ENCODE peak calls at places on chromosomes 1 and 21, in eight cellular contexts. One of them, this sample, is unnamed.
A peak's percentile ranks its signal among the peaks of the same experiment; 100 is the strongest.

GRCh38 chr1:87783315-87783714 is 454.6 kb downstream of the LMO4 start:
- DNase-seq in T-helper 2 cell: no peak
- DNase-seq in T-helper 1 cell: no peak
- DNase-seq in activated CD4-positive, alpha-beta T cell treated with anti-CD3 and anti-CD28 coated beads, Interleukin-2, amount 10 ng/mL, durations not matched to agents 7 days and 5 days: no peak
- DNase-seq in M059J: no peak
- DNase-seq in amygdala: no peak
- DNase-seq in kidney: no peak
- DNase-seq in iPS-NIHi11: no peak
- DNase-seq in this sample: no peak

GRCh38 chr1:211928993-211929637 is 98.6 kb upstream of the LPGAT1 start:
- DNase-seq in T-helper 1 cell: no peak
- DNase-seq in M059J: peak; percentile 61
- DNase-seq in iPS-NIHi11: no peak
- DNase-seq in T-helper 2 cell: no peak
- DNase-seq in activated CD4-positive, alpha-beta T cell treated with anti-CD3 and anti-CD28 coated beads, Interleukin-2, amount 10 ng/mL, durations not matched to agents 7 days and 5 days: no peak
- DNase-seq in kidney: no peak
- DNase-seq in amygdala: no peak
- DNase-seq in this sample: no peak

GRCh38 chr1:62271932-62272728 is 47.1 kb downstream of the KANK4 start:
- DNase-seq in T-helper 1 cell: peak; percentile 92
- DNase-seq in M059J: no peak
- DNase-seq in activated CD4-positive, alpha-beta T cell treated with anti-CD3 and anti-CD28 coated beads, Interleukin-2, amount 10 ng/mL, durations not matched to agents 7 days and 5 days: peak; percentile 77
- DNase-seq in T-helper 2 cell: no peak
- DNase-seq in iPS-NIHi11: peak; percentile 46
- DNase-seq in amygdala: no peak
- DNase-seq in kidney: no peak
- DNase-seq in this sample: no peak

GRCh38 chr1:15128520-15129313 is 24.8 kb upstream of the TMEM51 start:
- DNase-seq in activated CD4-positive, alpha-beta T cell treated with anti-CD3 and anti-CD28 coated beads, Interleukin-2, amount 10 ng/mL, durations not matched to agents 7 days and 5 days: peak; percentile 72
- DNase-seq in amygdala: no peak
- DNase-seq in kidney: peak; percentile 75
- DNase-seq in T-helper 2 cell: peak; percentile 40
- DNase-seq in M059J: peak; percentile 66
- DNase-seq in iPS-NIHi11: peak; percentile 92
- DNase-seq in T-helper 1 cell: peak; percentile 62
- DNase-seq in this sample: peak; percentile 45

GRCh38 chr21:43985690-43986251 is 26.3 kb upstream of the TRAPPC10 start:
- DNase-seq in T-helper 1 cell: no peak
- DNase-seq in activated CD4-positive, alpha-beta T cell treated with anti-CD3 and anti-CD28 coated beads, Interleukin-2, amount 10 ng/mL, durations not matched to agents 7 days and 5 days: no peak
- DNase-seq in amygdala: no peak
- DNase-seq in kidney: peak; percentile 59
- DNase-seq in M059J: no peak
- DNase-seq in iPS-NIHi11: peak; percentile 75
- DNase-seq in T-helper 2 cell: no peak
- DNase-seq in this sample: no peak

GRCh38 chr1:241817331-241817792 is 30.6 kb upstream of the EXO1 start:
- DNase-seq in M059J: peak; percentile 87
- DNase-seq in activated CD4-positive, alpha-beta T cell treated with anti-CD3 and anti-CD28 coated beads, Interleukin-2, amount 10 ng/mL, durations not matched to agents 7 days and 5 days: no peak
- DNase-seq in iPS-NIHi11: no peak
- DNase-seq in T-helper 1 cell: no peak
- DNase-seq in kidney: no peak
- DNase-seq in T-helper 2 cell: no peak
- DNase-seq in amygdala: no peak
- DNase-seq in this sample: peak; percentile 24

GRCh38 chr1:193402032-193402431 is 215.6 kb upstream of the B3GALT2 start:
- DNase-seq in T-helper 1 cell: no peak
- DNase-seq in M059J: no peak
- DNase-seq in activated CD4-positive, alpha-beta T cell treated with anti-CD3 and anti-CD28 coated beads, Interleukin-2, amount 10 ng/mL, durations not matched to agents 7 days and 5 days: no peak
- DNase-seq in amygdala: no peak
- DNase-seq in iPS-NIHi11: no peak
- DNase-seq in kidney: no peak
- DNase-seq in T-helper 2 cell: no peak
- DNase-seq in this sample: no peak

GRCh38 chr1:153598309-153599172 is 14.4 kb downstream of the S100A16 start:
- DNase-seq in T-helper 2 cell: no peak
- DNase-seq in iPS-NIHi11: peak; percentile 79
- DNase-seq in amygdala: no peak
- DNase-seq in kidney: peak; percentile 56
- DNase-seq in activated CD4-positive, alpha-beta T cell treated with anti-CD3 and anti-CD28 coated beads, Interleukin-2, amount 10 ng/mL, durations not matched to agents 7 days and 5 days: peak; percentile 33
- DNase-seq in M059J: peak; percentile 77
- DNase-seq in T-helper 1 cell: peak; percentile 45
- DNase-seq in this sample: peak; percentile 99

GRCh38 chr1:236168716-236169429 is 26.5 kb downstream of the GPR137B start:
- DNase-seq in T-helper 1 cell: peak; percentile 23
- DNase-seq in T-helper 2 cell: no peak
- DNase-seq in amygdala: no peak
- DNase-seq in kidney: peak; percentile 88
- DNase-seq in M059J: peak; percentile 62
- DNase-seq in activated CD4-positive, alpha-beta T cell treated with anti-CD3 and anti-CD28 coated beads, Interleukin-2, amount 10 ng/mL, durations not matched to agents 7 days and 5 days: no peak
- DNase-seq in iPS-NIHi11: peak; percentile 51
- DNase-seq in this sample: peak; percentile 41

GRCh38 chr1:23525558-23526174 is 5.4 kb downstream of the E2F2 start:
- DNase-seq in kidney: no peak
- DNase-seq in T-helper 1 cell: peak; percentile 58
- DNase-seq in activated CD4-positive, alpha-beta T cell treated with anti-CD3 and anti-CD28 coated beads, Interleukin-2, amount 10 ng/mL, durations not matched to agents 7 days and 5 days: peak; percentile 45
- DNase-seq in M059J: no peak
- DNase-seq in iPS-NIHi11: no peak
- DNase-seq in amygdala: no peak
- DNase-seq in T-helper 2 cell: no peak
- DNase-seq in this sample: peak; percentile 55

GRCh38 chr1:53579221-53580008 is 120.2 kb downstream of the DMRTB1 start:
- DNase-seq in T-helper 2 cell: no peak
- DNase-seq in T-helper 1 cell: no peak
- DNase-seq in iPS-NIHi11: no peak
- DNase-seq in amygdala: no peak
- DNase-seq in activated CD4-positive, alpha-beta T cell treated with anti-CD3 and anti-CD28 coated beads, Interleukin-2, amount 10 ng/mL, durations not matched to agents 7 days and 5 days: no peak
- DNase-seq in kidney: no peak
- DNase-seq in M059J: no peak
- DNase-seq in this sample: no peak

GRCh38 chr1:22806584-22806983 is 95.9 kb downstream of the EPHB2 start:
- DNase-seq in activated CD4-positive, alpha-beta T cell treated with anti-CD3 and anti-CD28 coated beads, Interleukin-2, amount 10 ng/mL, durations not matched to agents 7 days and 5 days: no peak
- DNase-seq in T-helper 1 cell: no peak
- DNase-seq in amygdala: peak; percentile 64
- DNase-seq in T-helper 2 cell: no peak
- DNase-seq in kidney: no peak
- DNase-seq in iPS-NIHi11: peak; percentile 54
- DNase-seq in M059J: no peak
- DNase-seq in this sample: no peak

GRCh38 chr1:1013922-1014617 is 773 bp downstream of the ISG15 start:
- DNase-seq in activated CD4-positive, alpha-beta T cell treated with anti-CD3 and anti-CD28 coated beads, Interleukin-2, amount 10 ng/mL, durations not matched to agents 7 days and 5 days: no peak
- DNase-seq in T-helper 1 cell: peak; percentile 41
- DNase-seq in amygdala: no peak
- DNase-seq in M059J: no peak
- DNase-seq in iPS-NIHi11: no peak
- DNase-seq in T-helper 2 cell: no peak
- DNase-seq in kidney: peak; percentile 85
- DNase-seq in this sample: no peak

GRCh38 chr1:115211071-115211745 is 121.9 kb upstream of the TSPAN2 start:
- DNase-seq in T-helper 1 cell: no peak
- DNase-seq in T-helper 2 cell: no peak
- DNase-seq in iPS-NIHi11: no peak
- DNase-seq in kidney: no peak
- DNase-seq in amygdala: no peak
- DNase-seq in activated CD4-positive, alpha-beta T cell treated with anti-CD3 and anti-CD28 coated beads, Interleukin-2, amount 10 ng/mL, durations not matched to agents 7 days and 5 days: no peak
- DNase-seq in M059J: no peak
- DNase-seq in this sample: no peak

GRCh38 chr1:181459067-181459466 is 24.2 kb upstream of the CACNA1E start:
- DNase-seq in iPS-NIHi11: no peak
- DNase-seq in kidney: no peak
- DNase-seq in amygdala: no peak
- DNase-seq in M059J: no peak
- DNase-seq in T-helper 2 cell: no peak
- DNase-seq in T-helper 1 cell: no peak
- DNase-seq in activated CD4-positive, alpha-beta T cell treated with anti-CD3 and anti-CD28 coated beads, Interleukin-2, amount 10 ng/mL, durations not matched to agents 7 days and 5 days: no peak
- DNase-seq in this sample: no peak

GRCh38 chr1:15810073-15810472 is 2.6 kb upstream of the UQCRHL start:
- DNase-seq in T-helper 2 cell: no peak
- DNase-seq in kidney: no peak
- DNase-seq in amygdala: no peak
- DNase-seq in iPS-NIHi11: no peak
- DNase-seq in M059J: no peak
- DNase-seq in activated CD4-positive, alpha-beta T cell treated with anti-CD3 and anti-CD28 coated beads, Interleukin-2, amount 10 ng/mL, durations not matched to agents 7 days and 5 days: no peak
- DNase-seq in T-helper 1 cell: no peak
- DNase-seq in this sample: no peak

GRCh38 chr1:89757532-89757931 is 63.3 kb upstream of the LRRC8D start:
- DNase-seq in T-helper 1 cell: peak; percentile 88
- DNase-seq in kidney: peak; percentile 75
- DNase-seq in M059J: peak; percentile 17
- DNase-seq in T-helper 2 cell: no peak
- DNase-seq in amygdala: no peak
- DNase-seq in activated CD4-positive, alpha-beta T cell treated with anti-CD3 and anti-CD28 coated beads, Interleukin-2, amount 10 ng/mL, durations not matched to agents 7 days and 5 days: peak; percentile 72
- DNase-seq in iPS-NIHi11: no peak
- DNase-seq in this sample: peak; percentile 25

GRCh38 chr1:58244872-58245271 is 301.7 kb downstream of the OMA1 start:
- DNase-seq in iPS-NIHi11: no peak
- DNase-seq in kidney: no peak
- DNase-seq in M059J: no peak
- DNase-seq in T-helper 2 cell: no peak
- DNase-seq in activated CD4-positive, alpha-beta T cell treated with anti-CD3 and anti-CD28 coated beads, Interleukin-2, amount 10 ng/mL, durations not matched to agents 7 days and 5 days: no peak
- DNase-seq in amygdala: no peak
- DNase-seq in T-helper 1 cell: no peak
- DNase-seq in this sample: no peak

GRCh38 chr1:95229042-95229441 is 5.0 kb upstream of the RWDD3 start:
- DNase-seq in iPS-NIHi11: no peak
- DNase-seq in T-helper 2 cell: no peak
- DNase-seq in kidney: no peak
- DNase-seq in T-helper 1 cell: no peak
- DNase-seq in M059J: peak; percentile 38
- DNase-seq in activated CD4-positive, alpha-beta T cell treated with anti-CD3 and anti-CD28 coated beads, Interleukin-2, amount 10 ng/mL, durations not matched to agents 7 days and 5 days: no peak
- DNase-seq in amygdala: no peak
- DNase-seq in this sample: no peak

GRCh38 chr1:218463194-218464156 is 118.3 kb downstream of the TGFB2 start:
- DNase-seq in M059J: peak; percentile 90
- DNase-seq in activated CD4-positive, alpha-beta T cell treated with anti-CD3 and anti-CD28 coated beads, Interleukin-2, amount 10 ng/mL, durations not matched to agents 7 days and 5 days: no peak
- DNase-seq in amygdala: no peak
- DNase-seq in kidney: no peak
- DNase-seq in iPS-NIHi11: no peak
- DNase-seq in T-helper 2 cell: no peak
- DNase-seq in T-helper 1 cell: no peak
- DNase-seq in this sample: peak; percentile 82

GRCh38 chr1:117629625-117630422 is 24.0 kb downstream of the TENT5C start:
- DNase-seq in iPS-NIHi11: no peak
- DNase-seq in M059J: no peak
- DNase-seq in kidney: no peak
- DNase-seq in T-helper 2 cell: no peak
- DNase-seq in amygdala: no peak
- DNase-seq in T-helper 1 cell: peak; percentile 27
- DNase-seq in activated CD4-positive, alpha-beta T cell treated with anti-CD3 and anti-CD28 coated beads, Interleukin-2, amount 10 ng/mL, durations not matched to agents 7 days and 5 days: no peak
- DNase-seq in this sample: no peak

GRCh38 chr1:55381983-55382382 is 166.8 kb upstream of the USP24 start:
- DNase-seq in T-helper 2 cell: no peak
- DNase-seq in activated CD4-positive, alpha-beta T cell treated with anti-CD3 and anti-CD28 coated beads, Interleukin-2, amount 10 ng/mL, durations not matched to agents 7 days and 5 days: no peak
- DNase-seq in kidney: no peak
- DNase-seq in T-helper 1 cell: no peak
- DNase-seq in iPS-NIHi11: no peak
- DNase-seq in M059J: no peak
- DNase-seq in amygdala: no peak
- DNase-seq in this sample: no peak

GRCh38 chr1:116064616-116065015 is 46.6 kb upstream of the MAB21L3 start:
- DNase-seq in activated CD4-positive, alpha-beta T cell treated with anti-CD3 and anti-CD28 coated beads, Interleukin-2, amount 10 ng/mL, durations not matched to agents 7 days and 5 days: no peak
- DNase-seq in kidney: no peak
- DNase-seq in iPS-NIHi11: no peak
- DNase-seq in T-helper 1 cell: no peak
- DNase-seq in T-helper 2 cell: no peak
- DNase-seq in amygdala: no peak
- DNase-seq in M059J: peak; percentile 18
- DNase-seq in this sample: peak; percentile 56

GRCh38 chr1:234528073-234528865 is 49.3 kb upstream of the TARBP1 start:
- DNase-seq in kidney: no peak
- DNase-seq in T-helper 1 cell: no peak
- DNase-seq in activated CD4-positive, alpha-beta T cell treated with anti-CD3 and anti-CD28 coated beads, Interleukin-2, amount 10 ng/mL, durations not matched to agents 7 days and 5 days: no peak
- DNase-seq in T-helper 2 cell: no peak
- DNase-seq in amygdala: no peak
- DNase-seq in M059J: no peak
- DNase-seq in iPS-NIHi11: no peak
- DNase-seq in this sample: no peak

GRCh38 chr1:32972814-32973428 is 8.3 kb upstream of the RNF19B start:
- DNase-seq in M059J: peak; percentile 59
- DNase-seq in iPS-NIHi11: peak; percentile 88
- DNase-seq in amygdala: no peak
- DNase-seq in T-helper 2 cell: no peak
- DNase-seq in T-helper 1 cell: no peak
- DNase-seq in kidney: peak; percentile 86
- DNase-seq in activated CD4-positive, alpha-beta T cell treated with anti-CD3 and anti-CD28 coated beads, Interleukin-2, amount 10 ng/mL, durations not matched to agents 7 days and 5 days: no peak
- DNase-seq in this sample: no peak

GRCh38 chr1:234433563-234434285 is 45.3 kb downstream of the TARBP1 start:
- DNase-seq in activated CD4-positive, alpha-beta T cell treated with anti-CD3 and anti-CD28 coated beads, Interleukin-2, amount 10 ng/mL, durations not matched to agents 7 days and 5 days: no peak
- DNase-seq in M059J: peak; percentile 60
- DNase-seq in T-helper 2 cell: no peak
- DNase-seq in T-helper 1 cell: no peak
- DNase-seq in amygdala: no peak
- DNase-seq in iPS-NIHi11: no peak
- DNase-seq in kidney: no peak
- DNase-seq in this sample: peak; percentile 32

GRCh38 chr1:25472494-25472893 is 41.8 kb downstream of the MACO1 start:
- DNase-seq in iPS-NIHi11: no peak
- DNase-seq in kidney: no peak
- DNase-seq in M059J: no peak
- DNase-seq in amygdala: no peak
- DNase-seq in activated CD4-positive, alpha-beta T cell treated with anti-CD3 and anti-CD28 coated beads, Interleukin-2, amount 10 ng/mL, durations not matched to agents 7 days and 5 days: no peak
- DNase-seq in T-helper 1 cell: no peak
- DNase-seq in T-helper 2 cell: no peak
- DNase-seq in this sample: no peak

This sample was measured in LHCN-M2.